ENCODE peak calls at places on chromosomes 6 and 20, in five cellular contexts. One of them, this sample, is unnamed.

GRCh38 chr6:37987008-37987407 is 167.5 kb downstream of the ZFAND3 start:
- DNase-seq in NCI-H1417: peak
- DNase-seq in NCI-H1092 treated with DMSO at 0.1 percent for 48 hours: no peak
- DNase-seq in hepatocyte: peak
- DNase-seq in CD8-positive, alpha-beta T cell: no peak
- DNase-seq in this sample: no peak

GRCh38 chr6:169966312-169967181 is 215.1 kb downstream of the ERMARD start:
- DNase-seq in NCI-H1092 treated with DMSO at 0.1 percent for 48 hours: no peak
- DNase-seq in CD8-positive, alpha-beta T cell: no peak
- DNase-seq in hepatocyte: no peak
- DNase-seq in NCI-H1417: no peak
- DNase-seq in this sample: no peak

GRCh38 chr6:22784611-22785010 is 215.2 kb downstream of the HDGFL1 start:
- DNase-seq in hepatocyte: peak
- DNase-seq in NCI-H1417: no peak
- DNase-seq in CD8-positive, alpha-beta T cell: no peak
- DNase-seq in NCI-H1092 treated with DMSO at 0.1 percent for 48 hours: no peak
- DNase-seq in this sample: no peak

GRCh38 chr6:67766061-67766460 is 869.0 kb upstream of the ADGRB3 start:
- DNase-seq in NCI-H1092 treated with DMSO at 0.1 percent for 48 hours: no peak
- DNase-seq in NCI-H1417: peak
- DNase-seq in hepatocyte: no peak
- DNase-seq in CD8-positive, alpha-beta T cell: no peak
- DNase-seq in this sample: no peak

GRCh38 chr20:63074631-63075030 is 67.9 kb upstream of the BHLHE23 start:
- DNase-seq in CD8-positive, alpha-beta T cell: no peak
- DNase-seq in hepatocyte: no peak
- DNase-seq in NCI-H1417: no peak
- DNase-seq in NCI-H1092 treated with DMSO at 0.1 percent for 48 hours: no peak
- DNase-seq in this sample: no peak

GRCh38 chr6:17419189-17419575 is 25.8 kb downstream of the CAP2 start:
- DNase-seq in NCI-H1092 treated with DMSO at 0.1 percent for 48 hours: no peak
- DNase-seq in CD8-positive, alpha-beta T cell: no peak
- DNase-seq in hepatocyte: no peak
- DNase-seq in NCI-H1417: no peak
- DNase-seq in this sample: no peak

GRCh38 chr6:90268178-90268577 is 28.5 kb downstream of the BACH2 start:
- DNase-seq in hepatocyte: no peak
- DNase-seq in NCI-H1092 treated with DMSO at 0.1 percent for 48 hours: no peak
- DNase-seq in CD8-positive, alpha-beta T cell: no peak
- DNase-seq in NCI-H1417: no peak
- DNase-seq in this sample: no peak

GRCh38 chr6:99467509-99468106 is 42.5 kb upstream of the PNISR start:
- DNase-seq in CD8-positive, alpha-beta T cell: no peak
- DNase-seq in hepatocyte: peak
- DNase-seq in NCI-H1417: peak
- DNase-seq in NCI-H1092 treated with DMSO at 0.1 percent for 48 hours: peak
- DNase-seq in this sample: peak

GRCh38 chr6:44508646-44509045 is 121.1 kb downstream of the CDC5L start:
- DNase-seq in NCI-H1417: no peak
- DNase-seq in CD8-positive, alpha-beta T cell: no peak
- DNase-seq in hepatocyte: no peak
- DNase-seq in NCI-H1092 treated with DMSO at 0.1 percent for 48 hours: no peak
- DNase-seq in this sample: no peak